ENCODE peak calls at places on chromosomes 4 and X, in ten cellular contexts. V is GM13977, J is kidney, F is nephron progenitor cell, P is ovary, K is lower leg skin, Y is cardiac muscle cell, H is AG09309, Q is tibial artery, A is psoas muscle. S is an unnamed sample.

GRCh38 chr4:153676984-153677383 is 7.1 kb upstream of the TLR2 start:
- DNase-seq in V (no peak), J (no peak), F (no peak), P (no peak), K (no peak), Y (no peak), H (peak; percentile 29), Q (no peak), A (no peak), S (no peak)

GRCh38 chrX:148588649-148589310 is 88.4 kb downstream of the AFF2 start:
- DNase-seq in V (no peak), J (no peak), F (no peak), P (no peak), K (no peak), Y (no peak), H (no peak), Q (no peak), A (no peak), S (no peak)

GRCh38 chr4:2484993-2485392 is 16.1 kb downstream of the RNF4 start:
- DNase-seq in V (peak; percentile 70), J (peak; percentile 89), F (no peak), P (peak; percentile 29), K (peak; percentile 71), Y (no peak), H (no peak), Q (peak; percentile 81), A (peak; percentile 79), S (peak; percentile 29)

GRCh38 chr4:183807420-183808101 is 97.5 kb upstream of the STOX2 start:
- DNase-seq in V (no peak), J (no peak), F (no peak), P (no peak), K (no peak), Y (no peak), H (no peak), Q (no peak), A (no peak), S (peak; percentile 10)

GRCh38 chrX:50814701-50815476 is 895 bp upstream of the SHROOM4 start:
- DNase-seq in V (no peak), J (no peak), F (no peak), P (no peak), K (no peak), Y (no peak), H (no peak), Q (peak; percentile 17), A (no peak), S (no peak)

GRCh38 chr4:139279723-139280620 is at the start of gene MGARP:
- DNase-seq in V (peak; percentile 25), J (peak; percentile 80), F (peak; percentile 69), P (peak; percentile 61), K (no peak), Y (peak; percentile 51), H (no peak), Q (peak; percentile 22), A (no peak), S (peak; percentile 40)

GRCh38 chrX:41332988-41333743 is 796 bp upstream of the DDX3X start:
- DNase-seq in V (peak; percentile 94), J (peak; percentile 97), F (peak; percentile 83), P (peak; percentile 91), K (peak; percentile 71), Y (peak; percentile 87), H (peak; percentile 46), Q (peak; percentile 84), A (peak; percentile 93), S (peak; percentile 84)

GRCh38 chr4:119955256-119955655 is 111.4 kb downstream of the MAD2L1 start:
- DNase-seq in V (no peak), J (no peak), F (no peak), P (no peak), K (no peak), Y (no peak), H (no peak), Q (no peak), A (no peak), S (no peak)

GRCh38 chr4:118682928-118683327 is 2.3 kb upstream of the METTL14 start:
- DNase-seq in V (no peak), J (no peak), F (no peak), P (no peak), K (no peak), Y (peak; percentile 14), H (peak; percentile 7), Q (no peak), A (no peak), S (no peak)

GRCh38 chr4:30938956-30939528 is 218.9 kb downstream of the PCDH7 start:
- DNase-seq in V (no peak), J (no peak), F (no peak), P (no peak), K (no peak), Y (no peak), H (no peak), Q (no peak), A (no peak), S (no peak)

GRCh38 chrX:96987228-96987627 is 103.5 kb downstream of the RPA4 start:
- DNase-seq in V (no peak), J (no peak), F (no peak), P (no peak), K (no peak), Y (no peak), H (no peak), Q (no peak), A (no peak), S (no peak)

GRCh38 chr4:146260521-146260920 is 46.2 kb downstream of the REELD1 start:
- DNase-seq in V (no peak), J (no peak), F (no peak), P (no peak), K (no peak), Y (no peak), H (no peak), Q (no peak), A (no peak), S (no peak)

GRCh38 chr4:127778102-127778501 is 4.0 kb upstream of the HSPA4L start:
- DNase-seq in V (no peak), J (no peak), F (no peak), P (no peak), K (no peak), Y (peak; percentile 54), H (no peak), Q (no peak), A (no peak), S (no peak)

GRCh38 chr4:8181844-8182243 is 17.2 kb upstream of the SH3TC1 start:
- DNase-seq in V (no peak), J (peak; percentile 56), F (no peak), P (no peak), K (no peak), Y (peak; percentile 75), H (no peak), Q (no peak), A (no peak), S (no peak)

GRCh38 chr4:102612824-102613366 is 111.7 kb downstream of the NFKB1 start:
- DNase-seq in V (no peak), J (no peak), F (no peak), P (no peak), K (no peak), Y (no peak), H (no peak), Q (no peak), A (no peak), S (no peak)

GRCh38 chrX:74349387-74349786 is 45.4 kb downstream of the ZCCHC13 start:
- DNase-seq in V (no peak), J (no peak), F (no peak), P (no peak), K (no peak), Y (no peak), H (peak; percentile 18), Q (no peak), A (no peak), S (no peak)

GRCh38 chr4:73707918-73708577 is 32.3 kb upstream of the CXCL8 start:
- DNase-seq in V (no peak), J (no peak), F (no peak), P (peak; percentile 57), K (peak; percentile 35), Y (peak; percentile 25), H (peak; percentile 86), Q (peak; percentile 66), A (no peak), S (no peak)

GRCh38 chrX:4844376-4844775 is 1130.9 kb upstream of the PRKX start:
- DNase-seq in V (no peak), J (no peak), F (no peak), P (no peak), K (no peak), Y (no peak), H (no peak), Q (no peak), A (no peak), S (no peak)

DNA sequence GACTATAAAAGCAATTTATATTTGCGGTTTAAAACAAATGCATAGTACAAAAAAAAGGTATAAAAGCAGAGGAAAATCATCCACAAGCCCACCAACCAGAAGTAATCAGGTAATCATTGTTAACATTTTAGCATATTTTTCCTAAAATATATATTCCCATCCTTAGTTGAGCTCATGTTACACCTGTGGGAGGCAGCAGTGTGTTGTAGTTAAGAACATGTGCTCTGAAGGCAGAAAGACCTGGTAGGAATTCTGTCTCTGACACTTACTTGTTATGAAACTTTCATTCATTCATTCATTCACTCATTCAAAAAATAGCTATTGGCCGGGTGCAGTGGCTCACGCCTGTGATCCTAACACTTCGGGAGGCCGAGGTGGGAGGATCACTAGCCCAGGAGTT is 15.4 kb upstream of the CDKL5 start:
- DNase-seq in V (no peak), J (no peak), F (no peak), P (no peak), K (no peak), Y (peak; percentile 32), H (no peak), Q (no peak), A (no peak), S (no peak)
- TF ChIP-seq CTCF in V (peak; percentile 43), J (peak; percentile 31), F (no peak), P (no peak), K (no peak), Y (peak; percentile 28), H (peak; percentile 42), Q (peak; percentile 20), A (no peak), S (no peak)

DNA sequence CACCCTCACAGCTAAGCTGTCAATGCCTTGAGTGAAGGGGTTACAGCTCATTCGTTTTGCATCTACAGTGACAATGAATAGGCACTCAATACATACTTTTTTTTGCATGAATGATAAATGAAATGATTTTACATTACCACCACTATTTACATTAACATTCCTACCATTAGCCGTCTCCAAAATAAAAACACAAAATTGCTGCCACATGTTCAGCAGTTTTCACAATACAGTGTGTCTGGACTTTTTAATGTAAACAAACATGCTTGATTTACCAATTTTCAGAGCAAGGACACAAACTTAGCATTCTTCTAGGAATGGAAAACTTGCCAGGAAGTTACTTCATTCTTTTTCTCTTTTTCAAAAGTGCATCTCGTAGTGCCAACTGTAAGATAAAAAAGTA is 9.6 kb upstream of the NAAA start:
- DNase-seq in V (no peak), J (no peak), F (no peak), P (no peak), K (no peak), Y (no peak), H (no peak), Q (no peak), A (no peak), S (no peak)
- TF ChIP-seq CTCF in V (no peak), J (no peak), F (no peak), P (no peak), K (no peak), Y (no peak), H (no peak), Q (no peak), A (no peak), S (no peak)

GRCh38 chrX:129755779-129756650 is 17.2 kb downstream of the XPNPEP2 start:
- DNase-seq in V (no peak), J (peak; percentile 22), F (peak; percentile 19), P (no peak), K (no peak), Y (no peak), H (no peak), Q (no peak), A (peak; percentile 23), S (no peak)
- TF ChIP-seq CTCF in V (peak; percentile 35), J (no peak), F (no peak), P (no peak), K (no peak), Y (no peak), H (no peak), Q (no peak), A (no peak), S (no peak)

GRCh38 chr4:6134612-6135220 is 65.6 kb downstream of the JAKMIP1 start:
- DNase-seq in V (peak; percentile 71), J (no peak), F (no peak), P (no peak), K (no peak), Y (no peak), H (no peak), Q (no peak), A (no peak), S (no peak)
- TF ChIP-seq CTCF in V (peak; percentile 56), J (no peak), F (no peak), P (no peak), K (no peak), Y (no peak), H (peak; percentile 2), Q (no peak), A (no peak), S (no peak)

S was measured in endothelial cell.